ENCODE peak calls at places on chromosome 2, in four cellular contexts. One of them, this sample, is unnamed.

GRCh38 chr2:67880291-67880761 is 182.5 kb downstream of the C1D start:
- DNase-seq in prostate gland: peak; percentile 58
- DNase-seq in AG04450: no peak
- DNase-seq in cardiac fibroblast: no peak
- DNase-seq in this sample: no peak

GRCh38 chr2:64157792-64158191 is 13.6 kb upstream of the PELI1 start:
- DNase-seq in cardiac fibroblast: peak; percentile 25
- DNase-seq in prostate gland: no peak
- DNase-seq in AG04450: no peak
- DNase-seq in this sample: no peak

GRCh38 chr2:39631715-39632114 is 34.0 kb upstream of the TMEM178A start:
- DNase-seq in AG04450: peak; percentile 68
- DNase-seq in prostate gland: no peak
- DNase-seq in cardiac fibroblast: peak; percentile 95
- DNase-seq in this sample: no peak

GRCh38 chr2:212384027-212384426 is 154.6 kb downstream of the ERBB4 start:
- DNase-seq in prostate gland: no peak
- DNase-seq in cardiac fibroblast: no peak
- DNase-seq in AG04450: no peak
- DNase-seq in this sample: no peak

GRCh38 chr2:164621761-164622105 is 451 bp upstream of the GRB14 start:
- DNase-seq in prostate gland: no peak
- DNase-seq in AG04450: no peak
- DNase-seq in cardiac fibroblast: no peak
- DNase-seq in this sample: no peak

GRCh38 chr2:224518806-224519580 is 66.2 kb downstream of the CUL3 start:
- DNase-seq in AG04450: peak; percentile 39
- DNase-seq in prostate gland: no peak
- DNase-seq in cardiac fibroblast: peak; percentile 75
- DNase-seq in this sample: no peak

GRCh38 chr2:127820080-127820668 is 9.2 kb upstream of the WDR33 start:
- DNase-seq in prostate gland: no peak
- DNase-seq in cardiac fibroblast: peak; percentile 35
- DNase-seq in AG04450: no peak
- DNase-seq in this sample: no peak

GRCh38 chr2:119022678-119023077 is 80.7 kb downstream of the MARCO start:
- DNase-seq in AG04450: no peak
- DNase-seq in cardiac fibroblast: no peak
- DNase-seq in prostate gland: no peak
- DNase-seq in this sample: no peak

GRCh38 chr2:35035883-35036282 is 1319.7 kb upstream of the CRIM1 start:
- DNase-seq in cardiac fibroblast: no peak
- DNase-seq in AG04450: no peak
- DNase-seq in prostate gland: no peak
- DNase-seq in this sample: peak; percentile 3

GRCh38 chr2:237841051-237841450 is 18.4 kb upstream of the RAMP1 start:
- DNase-seq in AG04450: no peak
- DNase-seq in prostate gland: no peak
- DNase-seq in cardiac fibroblast: no peak
- DNase-seq in this sample: no peak

GRCh38 chr2:179802483-179802882 is 58.9 kb downstream of the ZNF385B start:
- DNase-seq in AG04450: no peak
- DNase-seq in cardiac fibroblast: no peak
- DNase-seq in prostate gland: no peak
- DNase-seq in this sample: no peak

GRCh38 chr2:207792244-207792785 is 22.6 kb upstream of the FZD5 start:
- DNase-seq in AG04450: no peak
- DNase-seq in prostate gland: peak; percentile 11
- DNase-seq in cardiac fibroblast: peak; percentile 80
- DNase-seq in this sample: no peak

GRCh38 chr2:106941372-106941993 is 55.5 kb upstream of the ST6GAL2 start:
- DNase-seq in cardiac fibroblast: no peak
- DNase-seq in AG04450: no peak
- DNase-seq in prostate gland: no peak
- DNase-seq in this sample: no peak

GRCh38 chr2:239439383-239440315 is 38.8 kb upstream of the HDAC4 start:
- DNase-seq in cardiac fibroblast: no peak
- DNase-seq in AG04450: no peak
- DNase-seq in prostate gland: no peak
- DNase-seq in this sample: no peak

GRCh38 chr2:152598975-152599724 is 118.1 kb downstream of the PRPF40A start:
- DNase-seq in cardiac fibroblast: peak; percentile 45
- DNase-seq in AG04450: no peak
- DNase-seq in prostate gland: no peak
- DNase-seq in this sample: no peak

GRCh38 chr2:234687718-234688475 is 191.0 kb upstream of the ARL4C start:
- DNase-seq in prostate gland: no peak
- DNase-seq in AG04450: no peak
- DNase-seq in cardiac fibroblast: no peak
- DNase-seq in this sample: no peak

GRCh38 chr2:230018153-230018552 is 50.6 kb downstream of the SLC16A14 start:
- DNase-seq in prostate gland: no peak
- DNase-seq in cardiac fibroblast: peak; percentile 90
- DNase-seq in AG04450: peak; percentile 55
- DNase-seq in this sample: no peak

GRCh38 chr2:201938151-201938815 is 95.4 kb upstream of the FZD7 start:
- DNase-seq in cardiac fibroblast: no peak
- DNase-seq in prostate gland: no peak
- DNase-seq in AG04450: peak; percentile 15
- DNase-seq in this sample: no peak

GRCh38 chr2:226959418-226959817 is 123.6 kb downstream of the RHBDD1 start:
- DNase-seq in AG04450: no peak
- DNase-seq in cardiac fibroblast: no peak
- DNase-seq in prostate gland: no peak
- DNase-seq in this sample: no peak

GRCh38 chr2:35428548-35428947 is 927.0 kb upstream of the CRIM1 start:
- DNase-seq in AG04450: no peak
- DNase-seq in prostate gland: peak; percentile 4
- DNase-seq in cardiac fibroblast: peak; percentile 18
- DNase-seq in this sample: peak; percentile 30

GRCh38 chr2:176140520-176141317 is 10.6 kb upstream of the HOXD4 start:
- DNase-seq in AG04450: peak; percentile 4
- DNase-seq in cardiac fibroblast: peak; percentile 61
- DNase-seq in prostate gland: peak; percentile 47
- DNase-seq in this sample: no peak

GRCh38 chr2:181678033-181678586 is 2.2 kb downstream of the NEUROD1 start:
- DNase-seq in prostate gland: peak; percentile 35
- DNase-seq in cardiac fibroblast: peak; percentile 81
- DNase-seq in AG04450: peak; percentile 50
- DNase-seq in this sample: peak; percentile 36

GRCh38 chr2:221075203-221075602 is 496.9 kb downstream of the EPHA4 start:
- DNase-seq in AG04450: peak; percentile 62
- DNase-seq in cardiac fibroblast: no peak
- DNase-seq in prostate gland: no peak
- DNase-seq in this sample: no peak

GRCh38 chr2:226652388-226652787 is 147.2 kb downstream of the IRS1 start:
- DNase-seq in AG04450: peak; percentile 75
- DNase-seq in prostate gland: no peak
- DNase-seq in cardiac fibroblast: peak; percentile 98
- DNase-seq in this sample: no peak

GRCh38 chr2:229922449-229923386 is at the start of gene FBXO36:
- DNase-seq in prostate gland: peak; percentile 85
- DNase-seq in cardiac fibroblast: peak; percentile 71
- DNase-seq in AG04450: no peak
- DNase-seq in this sample: no peak

GRCh38 chr2:45182667-45183620 is 173.7 kb upstream of the SIX2 start:
- DNase-seq in prostate gland: no peak
- DNase-seq in AG04450: no peak
- DNase-seq in cardiac fibroblast: peak; percentile 72
- DNase-seq in this sample: no peak

GRCh38 chr2:206086683-206087350 is 843 bp upstream of the INO80D start:
- DNase-seq in AG04450: no peak
- DNase-seq in prostate gland: no peak
- DNase-seq in cardiac fibroblast: peak; percentile 32
- DNase-seq in this sample: no peak

GRCh38 chr2:98801286-98801685 is 70.4 kb upstream of the MGAT4A start:
- DNase-seq in cardiac fibroblast: no peak
- DNase-seq in AG04450: no peak
- DNase-seq in prostate gland: no peak
- DNase-seq in this sample: no peak

GRCh38 chr2:240510513-240511210 is 47.1 kb downstream of the ANKMY1 start:
- DNase-seq in cardiac fibroblast: no peak
- DNase-seq in AG04450: no peak
- DNase-seq in prostate gland: no peak
- DNase-seq in this sample: no peak

GRCh38 chr2:226325541-226325940 is 474.1 kb downstream of the IRS1 start:
- DNase-seq in cardiac fibroblast: peak; percentile 49
- DNase-seq in AG04450: no peak
- DNase-seq in prostate gland: no peak
- DNase-seq in this sample: no peak

GRCh38 chr2:88400398-88400797 is 52.1 kb downstream of the FOXI3 start:
- DNase-seq in prostate gland: no peak
- DNase-seq in AG04450: no peak
- DNase-seq in cardiac fibroblast: no peak
- DNase-seq in this sample: no peak

GRCh38 chr2:18378020-18378653 is 182.3 kb downstream of the RDH14 start:
- DNase-seq in prostate gland: peak; percentile 23
- DNase-seq in cardiac fibroblast: peak; percentile 65
- DNase-seq in AG04450: no peak
- DNase-seq in this sample: peak; percentile 4

GRCh38 chr2:216350214-216350789 is 22.0 kb downstream of the MARCHF4 start:
- DNase-seq in cardiac fibroblast: peak; percentile 81
- DNase-seq in prostate gland: no peak
- DNase-seq in AG04450: no peak
- DNase-seq in this sample: no peak

GRCh38 chr2:121189656-121190381 is 95.2 kb downstream of the TFCP2L1 start:
- DNase-seq in AG04450: no peak
- DNase-seq in cardiac fibroblast: no peak
- DNase-seq in prostate gland: no peak
- DNase-seq in this sample: no peak

GRCh38 chr2:231563378-231563961 is 29.2 kb upstream of the TEX44 start:
- DNase-seq in AG04450: peak; percentile 18
- DNase-seq in cardiac fibroblast: peak; percentile 65
- DNase-seq in prostate gland: no peak
- DNase-seq in this sample: no peak

GRCh38 chr2:120520929-120521912 is 175.3 kb downstream of the INHBB start:
- DNase-seq in cardiac fibroblast: peak; percentile 55
- DNase-seq in prostate gland: peak; percentile 53
- DNase-seq in AG04450: no peak
- DNase-seq in this sample: no peak

DNA sequence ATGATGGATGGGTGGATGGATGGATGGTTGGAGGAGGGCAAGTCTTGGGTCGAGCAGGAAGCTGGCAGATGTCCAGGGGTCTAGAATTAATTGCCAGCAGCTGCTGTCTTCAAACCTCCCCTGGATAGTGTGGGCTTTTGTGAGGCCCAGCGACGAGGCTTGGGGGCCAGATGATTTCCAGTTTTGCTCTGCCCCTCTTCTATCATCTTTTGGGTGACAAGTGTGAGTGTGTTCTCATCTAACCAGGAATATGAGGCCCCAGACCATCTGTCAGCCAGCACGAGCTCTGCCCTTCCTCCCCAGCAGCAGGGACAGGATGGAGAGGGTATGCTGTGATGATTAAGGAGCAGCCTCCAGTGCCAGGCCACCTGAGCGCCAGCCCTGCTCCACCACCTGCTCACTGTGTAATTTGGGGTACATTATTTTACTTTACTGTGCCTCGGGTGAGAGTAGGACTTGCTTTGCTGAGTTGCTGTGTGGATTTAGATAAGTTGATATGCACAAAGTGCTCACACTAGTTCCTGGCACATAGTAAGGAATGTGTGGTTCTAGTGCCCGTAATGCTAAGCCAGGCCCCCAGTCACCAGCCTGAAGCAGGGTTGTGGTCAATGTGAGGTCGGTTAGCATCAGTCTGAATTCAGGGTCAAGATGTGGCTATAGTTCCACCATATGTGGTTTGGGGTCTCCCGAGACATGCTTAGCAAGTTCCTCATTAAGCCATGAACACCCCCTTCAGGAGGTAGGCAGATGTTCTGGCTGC is 251.1 kb downstream of the CYP26B1 start:
- DNase-seq in cardiac fibroblast: no peak
- DNase-seq in AG04450: no peak
- DNase-seq in prostate gland: no peak
- DNase-seq in this sample: no peak
- TF ChIP-seq CTCF in cardiac fibroblast: no peak
- TF ChIP-seq CTCF in AG04450: no peak
- TF ChIP-seq CTCF in prostate gland: no peak
- TF ChIP-seq CTCF in this sample: no peak

DNA sequence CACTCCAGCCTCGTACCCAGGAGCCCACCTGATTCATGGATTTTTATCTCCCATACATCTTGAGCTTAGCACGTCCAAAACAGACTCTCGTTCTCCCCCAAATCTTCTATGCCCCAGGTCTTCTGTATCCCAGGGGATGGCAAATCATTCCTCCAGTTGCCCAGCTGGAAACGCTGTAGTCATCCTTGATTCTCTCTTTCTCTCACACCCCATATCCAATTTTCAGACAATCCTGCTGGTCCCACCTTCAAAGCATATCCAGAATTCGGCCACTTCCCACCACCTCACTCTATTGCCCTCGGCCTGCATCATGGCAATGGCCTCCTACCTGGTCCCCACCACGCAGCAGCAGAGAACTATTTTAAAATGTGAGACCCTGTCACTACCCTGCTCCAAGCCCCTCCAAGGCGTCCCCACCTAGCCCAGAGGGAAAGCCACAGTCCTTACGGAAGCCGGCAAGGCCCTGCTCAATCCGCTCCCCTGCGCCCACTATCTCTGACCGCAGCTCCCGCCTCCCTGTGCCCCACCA is 1.4 kb upstream of the GRHL1 start:
- DNase-seq in prostate gland: no peak
- DNase-seq in cardiac fibroblast: no peak
- DNase-seq in AG04450: no peak
- DNase-seq in this sample: no peak
- H3K4me3 ChIP-seq in prostate gland: no peak overlapping the region
- H3K4me3 ChIP-seq in cardiac fibroblast: no peak overlapping the region
- H3K4me3 ChIP-seq in AG04450: no peak overlapping the region
- H3K4me3 ChIP-seq in this sample: no peak overlapping the region

DNA sequence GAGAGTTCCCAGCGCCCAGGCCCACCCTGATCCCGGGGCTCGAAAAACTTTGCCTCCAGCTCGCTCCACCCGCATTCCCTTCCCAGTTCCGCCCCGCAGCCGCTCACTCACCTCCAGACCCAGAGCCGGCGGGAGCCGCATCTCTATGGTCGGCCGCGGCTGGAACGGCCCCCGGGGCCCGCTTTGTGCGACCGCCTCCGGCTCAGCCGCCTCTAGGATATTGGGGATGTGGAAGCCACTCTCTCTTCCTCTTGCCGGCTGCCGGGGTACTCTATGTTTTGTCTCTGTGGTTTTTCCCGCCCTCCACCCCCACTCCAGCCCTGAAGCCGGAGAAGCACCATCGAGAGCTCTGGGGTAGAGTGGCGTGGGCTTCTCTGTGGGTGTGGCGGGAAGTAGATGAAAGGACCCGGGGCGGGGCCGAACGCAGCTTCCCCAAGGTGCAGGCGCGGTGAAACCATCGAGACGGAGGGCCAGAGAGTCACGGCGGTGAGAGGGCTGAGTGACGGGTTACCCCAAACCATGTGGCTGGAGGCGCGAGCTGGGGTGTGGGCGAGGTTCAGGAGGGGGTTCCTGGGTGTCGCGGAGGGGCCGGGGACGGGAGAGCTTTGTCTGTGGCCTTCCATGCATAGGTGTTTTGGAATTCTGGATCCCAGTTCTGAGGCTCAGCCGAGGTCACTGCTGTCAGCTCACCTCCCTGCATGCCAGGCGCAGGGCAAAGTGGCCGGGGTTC is at the start of the genes BCS1L and ZNF142:
- DNase-seq in cardiac fibroblast: peak; percentile 87
- DNase-seq in AG04450: peak; percentile 48
- DNase-seq in prostate gland: peak; percentile 92
- DNase-seq in this sample: peak; percentile 36
- TF ChIP-seq CTCF in cardiac fibroblast: no peak
- TF ChIP-seq CTCF in AG04450: no peak
- TF ChIP-seq CTCF in prostate gland: no peak
- TF ChIP-seq CTCF in this sample: no peak

GRCh38 chr2:233356546-233357308 is 2.4 kb downstream of the DGKD start:
- DNase-seq in prostate gland: no peak
- DNase-seq in cardiac fibroblast: no peak
- DNase-seq in AG04450: no peak
- DNase-seq in this sample: no peak
- H3K4me3 ChIP-seq in prostate gland: no peak overlapping the region
- H3K4me3 ChIP-seq in cardiac fibroblast: no peak overlapping the region
- H3K4me3 ChIP-seq in AG04450: no peak overlapping the region
- H3K4me3 ChIP-seq in this sample: no peak overlapping the region